ENCODE peak calls at places on chromosome 6, in five cellular contexts. One of them, this sample, is unnamed.
A peak's percentile ranks its signal among the peaks of the same experiment; 100 is the strongest.

GRCh38 chr6:64497634-64498033 is 862.0 kb downstream of the PHF3 start:
- DNase-seq in esophagus muscularis mucosa: no peak
- DNase-seq in activated B cell treated with CpG ODN at 0.5 μM for 24 hours: no peak
- DNase-seq in foreskin keratinocyte: no peak
- DNase-seq in dorsolateral prefrontal cortex: no peak
- DNase-seq in this sample: no peak

GRCh38 chr6:34055223-34055933 is 90.5 kb downstream of the GRM4 start:
- DNase-seq in esophagus muscularis mucosa: no peak
- DNase-seq in activated B cell treated with CpG ODN at 0.5 μM for 24 hours: peak; percentile 56
- DNase-seq in foreskin keratinocyte: no peak
- DNase-seq in dorsolateral prefrontal cortex: peak; percentile 66
- DNase-seq in this sample: no peak

GRCh38 chr6:116462516-116462915 is 1.3 kb downstream of the CALHM6 start:
- DNase-seq in esophagus muscularis mucosa: no peak
- DNase-seq in activated B cell treated with CpG ODN at 0.5 μM for 24 hours: no peak
- DNase-seq in foreskin keratinocyte: no peak
- DNase-seq in dorsolateral prefrontal cortex: no peak
- DNase-seq in this sample: no peak

GRCh38 chr6:37607949-37608348 is 89.7 kb downstream of the MDGA1 start:
- DNase-seq in esophagus muscularis mucosa: no peak
- DNase-seq in activated B cell treated with CpG ODN at 0.5 μM for 24 hours: no peak
- DNase-seq in foreskin keratinocyte: no peak
- DNase-seq in dorsolateral prefrontal cortex: no peak
- DNase-seq in this sample: no peak

GRCh38 chr6:47631248-47632196 is 66.9 kb upstream of the ADGRF4 start:
- DNase-seq in esophagus muscularis mucosa: no peak
- DNase-seq in activated B cell treated with CpG ODN at 0.5 μM for 24 hours: no peak
- DNase-seq in foreskin keratinocyte: peak; percentile 58
- DNase-seq in dorsolateral prefrontal cortex: no peak
- DNase-seq in this sample: no peak

GRCh38 chr6:7617954-7618764 is 28.2 kb downstream of the SNRNP48 start:
- DNase-seq in esophagus muscularis mucosa: no peak
- DNase-seq in activated B cell treated with CpG ODN at 0.5 μM for 24 hours: no peak
- DNase-seq in foreskin keratinocyte: peak; percentile 83
- DNase-seq in dorsolateral prefrontal cortex: no peak
- DNase-seq in this sample: peak; percentile 96

GRCh38 chr6:36769676-36770499 is 69.4 kb downstream of the CPNE5 start:
- DNase-seq in esophagus muscularis mucosa: no peak
- DNase-seq in activated B cell treated with CpG ODN at 0.5 μM for 24 hours: no peak
- DNase-seq in foreskin keratinocyte: no peak
- DNase-seq in dorsolateral prefrontal cortex: no peak
- DNase-seq in this sample: no peak

GRCh38 chr6:129364767-129365166 is 345.2 kb downstream of the ARHGAP18 start:
- DNase-seq in esophagus muscularis mucosa: no peak
- DNase-seq in activated B cell treated with CpG ODN at 0.5 μM for 24 hours: no peak
- DNase-seq in foreskin keratinocyte: no peak
- DNase-seq in dorsolateral prefrontal cortex: no peak
- DNase-seq in this sample: no peak

GRCh38 chr6:135358907-135359459 is 138.6 kb downstream of the AHI1 start:
- DNase-seq in esophagus muscularis mucosa: no peak
- DNase-seq in activated B cell treated with CpG ODN at 0.5 μM for 24 hours: no peak
- DNase-seq in foreskin keratinocyte: peak; percentile 59
- DNase-seq in dorsolateral prefrontal cortex: no peak
- DNase-seq in this sample: no peak

GRCh38 chr6:13992417-13993055 is 67.8 kb downstream of the RNF182 start:
- DNase-seq in esophagus muscularis mucosa: no peak
- DNase-seq in activated B cell treated with CpG ODN at 0.5 μM for 24 hours: no peak
- DNase-seq in foreskin keratinocyte: peak; percentile 79
- DNase-seq in dorsolateral prefrontal cortex: no peak
- DNase-seq in this sample: no peak

GRCh38 chr6:43900560-43901329 is 130.7 kb downstream of the VEGFA start:
- DNase-seq in esophagus muscularis mucosa: no peak
- DNase-seq in activated B cell treated with CpG ODN at 0.5 μM for 24 hours: no peak
- DNase-seq in foreskin keratinocyte: no peak
- DNase-seq in dorsolateral prefrontal cortex: no peak
- DNase-seq in this sample: no peak

GRCh38 chr6:167567142-167568033 is 242.5 kb downstream of the TTLL2 start:
- DNase-seq in esophagus muscularis mucosa: peak; percentile 62
- DNase-seq in activated B cell treated with CpG ODN at 0.5 μM for 24 hours: no peak
- DNase-seq in foreskin keratinocyte: no peak
- DNase-seq in dorsolateral prefrontal cortex: no peak
- DNase-seq in this sample: no peak

GRCh38 chr6:167968091-167968490 is 29.4 kb upstream of the KIF25 start:
- DNase-seq in esophagus muscularis mucosa: no peak
- DNase-seq in activated B cell treated with CpG ODN at 0.5 μM for 24 hours: no peak
- DNase-seq in foreskin keratinocyte: no peak
- DNase-seq in dorsolateral prefrontal cortex: no peak
- DNase-seq in this sample: no peak

GRCh38 chr6:167761794-167762258 is 64.9 kb upstream of the AFDN start:
- DNase-seq in esophagus muscularis mucosa: no peak
- DNase-seq in activated B cell treated with CpG ODN at 0.5 μM for 24 hours: no peak
- DNase-seq in foreskin keratinocyte: no peak
- DNase-seq in dorsolateral prefrontal cortex: no peak
- DNase-seq in this sample: no peak

GRCh38 chr6:74170118-74170517 is 474.1 kb downstream of the CD109 start:
- DNase-seq in esophagus muscularis mucosa: no peak
- DNase-seq in activated B cell treated with CpG ODN at 0.5 μM for 24 hours: no peak
- DNase-seq in foreskin keratinocyte: peak; percentile 96
- DNase-seq in dorsolateral prefrontal cortex: no peak
- DNase-seq in this sample: no peak

GRCh38 chr6:8821921-8822512 is 386.7 kb upstream of the SLC35B3 start:
- DNase-seq in esophagus muscularis mucosa: no peak
- DNase-seq in activated B cell treated with CpG ODN at 0.5 μM for 24 hours: no peak
- DNase-seq in foreskin keratinocyte: peak; percentile 84
- DNase-seq in dorsolateral prefrontal cortex: no peak
- DNase-seq in this sample: no peak

GRCh38 chr6:109718991-109719390 is 27.9 kb downstream of the FIG4 start:
- DNase-seq in esophagus muscularis mucosa: no peak
- DNase-seq in activated B cell treated with CpG ODN at 0.5 μM for 24 hours: no peak
- DNase-seq in foreskin keratinocyte: peak; percentile 57
- DNase-seq in dorsolateral prefrontal cortex: no peak
- DNase-seq in this sample: no peak

GRCh38 chr6:113809818-113810217 is 47.3 kb upstream of the MARCKS start:
- DNase-seq in esophagus muscularis mucosa: no peak
- DNase-seq in activated B cell treated with CpG ODN at 0.5 μM for 24 hours: no peak
- DNase-seq in foreskin keratinocyte: no peak
- DNase-seq in dorsolateral prefrontal cortex: no peak
- DNase-seq in this sample: no peak

GRCh38 chr6:141426400-141426980 is 706.2 kb upstream of the GJE1 start:
- DNase-seq in esophagus muscularis mucosa: no peak
- DNase-seq in activated B cell treated with CpG ODN at 0.5 μM for 24 hours: no peak
- DNase-seq in foreskin keratinocyte: no peak
- DNase-seq in dorsolateral prefrontal cortex: no peak
- DNase-seq in this sample: no peak

GRCh38 chr6:153032255-153032882 is 29.9 kb upstream of the MTRF1L start:
- DNase-seq in esophagus muscularis mucosa: no peak
- DNase-seq in activated B cell treated with CpG ODN at 0.5 μM for 24 hours: no peak
- DNase-seq in foreskin keratinocyte: peak; percentile 34
- DNase-seq in dorsolateral prefrontal cortex: no peak
- DNase-seq in this sample: no peak

GRCh38 chr6:82143041-82143481 is 104.5 kb downstream of the IBTK start:
- DNase-seq in esophagus muscularis mucosa: no peak
- DNase-seq in activated B cell treated with CpG ODN at 0.5 μM for 24 hours: no peak
- DNase-seq in foreskin keratinocyte: no peak
- DNase-seq in dorsolateral prefrontal cortex: no peak
- DNase-seq in this sample: no peak

GRCh38 chr6:146901940-146902816 is 302.0 kb upstream of the STXBP5 start:
- DNase-seq in esophagus muscularis mucosa: no peak
- DNase-seq in activated B cell treated with CpG ODN at 0.5 μM for 24 hours: no peak
- DNase-seq in foreskin keratinocyte: no peak
- DNase-seq in dorsolateral prefrontal cortex: no peak
- DNase-seq in this sample: no peak

GRCh38 chr6:1231941-1232340 is 80.0 kb upstream of the FOXQ1 start:
- DNase-seq in esophagus muscularis mucosa: no peak
- DNase-seq in activated B cell treated with CpG ODN at 0.5 μM for 24 hours: no peak
- DNase-seq in foreskin keratinocyte: peak; percentile 54
- DNase-seq in dorsolateral prefrontal cortex: no peak
- DNase-seq in this sample: no peak

GRCh38 chr6:13593720-13594119 is 19.3 kb downstream of the SIRT5 start:
- DNase-seq in esophagus muscularis mucosa: peak; percentile 14
- DNase-seq in activated B cell treated with CpG ODN at 0.5 μM for 24 hours: no peak
- DNase-seq in foreskin keratinocyte: no peak
- DNase-seq in dorsolateral prefrontal cortex: no peak
- DNase-seq in this sample: no peak

GRCh38 chr6:126873351-126873750 is 245.1 kb upstream of the RSPO3 start:
- DNase-seq in esophagus muscularis mucosa: no peak
- DNase-seq in activated B cell treated with CpG ODN at 0.5 μM for 24 hours: no peak
- DNase-seq in foreskin keratinocyte: no peak
- DNase-seq in dorsolateral prefrontal cortex: no peak
- DNase-seq in this sample: no peak

GRCh38 chr6:88220493-88220892 is 54.3 kb upstream of the CNR1 start:
- DNase-seq in esophagus muscularis mucosa: no peak
- DNase-seq in activated B cell treated with CpG ODN at 0.5 μM for 24 hours: no peak
- DNase-seq in foreskin keratinocyte: peak; percentile 16
- DNase-seq in dorsolateral prefrontal cortex: no peak
- DNase-seq in this sample: no peak

GRCh38 chr6:4983322-4983721 is 20.5 kb downstream of the RPP40 start:
- DNase-seq in esophagus muscularis mucosa: no peak
- DNase-seq in activated B cell treated with CpG ODN at 0.5 μM for 24 hours: no peak
- DNase-seq in foreskin keratinocyte: no peak
- DNase-seq in dorsolateral prefrontal cortex: no peak
- DNase-seq in this sample: no peak

GRCh38 chr6:34056301-34056700 is 89.6 kb downstream of the GRM4 start:
- DNase-seq in esophagus muscularis mucosa: no peak
- DNase-seq in activated B cell treated with CpG ODN at 0.5 μM for 24 hours: no peak
- DNase-seq in foreskin keratinocyte: peak; percentile 36
- DNase-seq in dorsolateral prefrontal cortex: no peak
- DNase-seq in this sample: peak; percentile 63

GRCh38 chr6:23013776-23014175 is 444.4 kb downstream of the HDGFL1 start:
- DNase-seq in esophagus muscularis mucosa: no peak
- DNase-seq in activated B cell treated with CpG ODN at 0.5 μM for 24 hours: no peak
- DNase-seq in foreskin keratinocyte: peak; percentile 29
- DNase-seq in dorsolateral prefrontal cortex: no peak
- DNase-seq in this sample: no peak

GRCh38 chr6:91181416-91181815 is 594.5 kb upstream of the MAP3K7 start:
- DNase-seq in esophagus muscularis mucosa: no peak
- DNase-seq in activated B cell treated with CpG ODN at 0.5 μM for 24 hours: no peak
- DNase-seq in foreskin keratinocyte: peak; percentile 15
- DNase-seq in dorsolateral prefrontal cortex: no peak
- DNase-seq in this sample: no peak

GRCh38 chr6:999552-999951 is 306.6 kb upstream of the EXOC2 start:
- DNase-seq in esophagus muscularis mucosa: no peak
- DNase-seq in activated B cell treated with CpG ODN at 0.5 μM for 24 hours: no peak
- DNase-seq in foreskin keratinocyte: no peak
- DNase-seq in dorsolateral prefrontal cortex: no peak
- DNase-seq in this sample: no peak

GRCh38 chr6:53582963-53583362 is 38.1 kb upstream of the GCLC start:
- DNase-seq in esophagus muscularis mucosa: no peak
- DNase-seq in activated B cell treated with CpG ODN at 0.5 μM for 24 hours: no peak
- DNase-seq in foreskin keratinocyte: peak; percentile 59
- DNase-seq in dorsolateral prefrontal cortex: no peak
- DNase-seq in this sample: no peak

GRCh38 chr6:159729598-159729997 is 2.3 kb downstream of the WTAP start:
- DNase-seq in esophagus muscularis mucosa: no peak
- DNase-seq in activated B cell treated with CpG ODN at 0.5 μM for 24 hours: no peak
- DNase-seq in foreskin keratinocyte: peak; percentile 9
- DNase-seq in dorsolateral prefrontal cortex: no peak
- DNase-seq in this sample: no peak

GRCh38 chr6:151060096-151060741 is 179.5 kb upstream of the AKAP12 start:
- DNase-seq in esophagus muscularis mucosa: peak; percentile 84
- DNase-seq in activated B cell treated with CpG ODN at 0.5 μM for 24 hours: no peak
- DNase-seq in foreskin keratinocyte: peak; percentile 99
- DNase-seq in dorsolateral prefrontal cortex: no peak
- DNase-seq in this sample: no peak

GRCh38 chr6:80106418-80107235 is at the start of gene BCKDHB:
- DNase-seq in esophagus muscularis mucosa: peak; percentile 99
- DNase-seq in activated B cell treated with CpG ODN at 0.5 μM for 24 hours: peak; percentile 89
- DNase-seq in foreskin keratinocyte: peak; percentile 95
- DNase-seq in dorsolateral prefrontal cortex: peak; percentile 97
- DNase-seq in this sample: peak; percentile 98
- TF ChIP-seq CTCF in esophagus muscularis mucosa: no peak
- TF ChIP-seq CTCF in activated B cell treated with CpG ODN at 0.5 μM for 24 hours: no peak
- TF ChIP-seq CTCF in foreskin keratinocyte: no peak
- TF ChIP-seq CTCF in dorsolateral prefrontal cortex: peak; percentile 23
- TF ChIP-seq CTCF in this sample: no peak

DNA sequence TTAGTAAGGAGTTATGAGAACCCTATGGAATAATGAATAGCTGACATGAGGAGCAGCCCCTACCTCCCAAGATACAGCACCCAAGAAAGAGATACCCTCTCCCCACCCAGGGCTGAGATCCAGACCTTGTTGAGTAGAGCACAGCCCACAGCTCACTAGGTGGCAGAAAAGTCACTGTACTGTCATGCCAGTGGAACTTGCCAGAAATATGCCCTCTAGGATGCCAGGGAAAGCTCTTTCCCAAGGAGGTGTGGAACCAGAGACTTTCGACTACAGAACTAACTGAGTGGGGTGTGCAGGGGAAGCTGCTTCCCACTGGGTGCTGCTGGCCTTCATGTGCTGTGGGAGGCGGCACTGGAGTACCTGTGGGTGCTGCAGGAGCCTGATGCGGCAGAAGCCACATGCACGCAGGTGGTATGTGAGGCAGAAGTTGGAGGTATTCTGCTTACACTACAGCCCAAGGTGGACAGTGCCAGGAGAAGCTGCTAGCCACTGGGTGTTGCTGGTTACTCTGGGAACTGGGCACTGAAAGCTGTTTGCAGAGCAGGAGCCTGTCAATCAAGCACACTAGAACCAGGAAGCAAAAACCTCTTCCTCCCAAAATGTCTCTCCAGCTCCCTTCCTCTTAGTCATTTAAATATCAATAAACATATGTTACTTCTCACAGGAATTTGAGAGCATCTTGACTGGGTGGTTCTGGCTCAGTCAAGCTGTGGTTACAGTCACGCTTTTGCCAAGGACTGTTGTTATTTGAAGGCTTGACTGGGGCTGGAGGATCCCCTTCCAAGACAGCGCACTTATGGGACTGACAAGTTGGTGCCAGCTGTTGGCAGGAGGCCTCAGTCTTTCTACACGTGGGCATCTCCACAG is 17.9 kb downstream of the ARMC12 start:
- DNase-seq in esophagus muscularis mucosa: no peak
- DNase-seq in activated B cell treated with CpG ODN at 0.5 μM for 24 hours: no peak
- DNase-seq in foreskin keratinocyte: no peak
- DNase-seq in dorsolateral prefrontal cortex: no peak
- DNase-seq in this sample: peak; percentile 53
- TF ChIP-seq CTCF in esophagus muscularis mucosa: no peak
- TF ChIP-seq CTCF in activated B cell treated with CpG ODN at 0.5 μM for 24 hours: no peak
- TF ChIP-seq CTCF in foreskin keratinocyte: no peak
- TF ChIP-seq CTCF in dorsolateral prefrontal cortex: no peak
- TF ChIP-seq CTCF in this sample: no peak

GRCh38 chr6:96468681-96469224 is 52.9 kb upstream of the UFL1 start:
- DNase-seq in esophagus muscularis mucosa: no peak
- DNase-seq in activated B cell treated with CpG ODN at 0.5 μM for 24 hours: no peak
- DNase-seq in foreskin keratinocyte: no peak
- DNase-seq in dorsolateral prefrontal cortex: no peak
- DNase-seq in this sample: no peak
- TF ChIP-seq CTCF in esophagus muscularis mucosa: no peak
- TF ChIP-seq CTCF in activated B cell treated with CpG ODN at 0.5 μM for 24 hours: no peak
- TF ChIP-seq CTCF in foreskin keratinocyte: peak; percentile 33
- TF ChIP-seq CTCF in dorsolateral prefrontal cortex: peak; percentile 48
- TF ChIP-seq CTCF in this sample: no peak

DNA sequence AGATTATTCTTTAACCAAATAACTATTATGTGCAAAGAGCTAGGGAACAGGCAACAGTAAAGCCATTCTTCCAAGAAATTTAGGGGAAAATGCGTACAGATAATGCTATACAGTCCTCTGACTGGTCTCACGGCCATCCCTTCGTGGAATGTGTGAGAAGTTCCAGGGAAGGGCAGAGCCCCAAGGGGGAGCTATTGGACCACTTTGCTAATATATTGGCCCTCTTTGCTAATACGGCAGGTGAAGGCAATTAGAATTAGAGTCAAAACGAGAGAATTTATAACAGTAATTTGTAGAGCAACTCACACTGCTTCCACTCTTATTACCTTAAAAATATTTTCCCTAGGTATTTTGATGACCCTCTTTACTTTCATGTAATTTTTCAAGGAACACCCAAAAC is 140.4 kb downstream of the IMPG1 start:
- DNase-seq in esophagus muscularis mucosa: no peak
- DNase-seq in activated B cell treated with CpG ODN at 0.5 μM for 24 hours: no peak
- DNase-seq in foreskin keratinocyte: no peak
- DNase-seq in dorsolateral prefrontal cortex: peak; percentile 48
- DNase-seq in this sample: no peak
- TF ChIP-seq CTCF in esophagus muscularis mucosa: no peak
- TF ChIP-seq CTCF in activated B cell treated with CpG ODN at 0.5 μM for 24 hours: no peak
- TF ChIP-seq CTCF in foreskin keratinocyte: peak; percentile 65
- TF ChIP-seq CTCF in dorsolateral prefrontal cortex: peak; percentile 48
- TF ChIP-seq CTCF in this sample: no peak

This sample was measured in breast epithelium.